ENCODE peak calls at places on chromosomes 4 and X, in six cellular contexts. R is stomach, J is uterus, A is left ventricle myocardium inferior, Z is spleen, S is tibial artery. F is an unnamed sample. For H3K4me1, the result is how much of the 10 kb centered on the place peaks cover.

GRCh38 chr4:158255727-158256324 is 45.5 kb downstream of the TMEM144 start:
- DNase-seq in S (no peak), R (no peak), A (no peak), J (no peak), Z (no peak), F (peak)

GRCh38 chrX:63746278-63746677 is 38.7 kb downstream of the ARHGEF9 start:
- DNase-seq in Z (no peak), S (no peak), J (no peak), A (no peak), R (no peak), F (no peak)

GRCh38 chr4:176478076-176478475 is 158.3 kb downstream of the SPCS3 start:
- DNase-seq in R (no peak), A (no peak), Z (no peak), J (no peak), S (no peak), F (no peak)

GRCh38 chrX:154056739-154057367 is 37.2 kb upstream of the IRAK1 start:
- DNase-seq in J (no peak), Z (no peak), R (no peak), A (no peak), S (no peak), F (no peak)

GRCh38 chrX:107324493-107325310 is 118.3 kb downstream of the DNAAF6 start:
- DNase-seq in R (no peak), J (no peak), A (no peak), S (peak), Z (peak), F (peak)

GRCh38 chrX:79130857-79131256 is 13.6 kb upstream of the GPR174 start:
- DNase-seq in A (no peak), Z (no peak), J (no peak), R (no peak), S (no peak), F (no peak)

GRCh38 chr4:39823193-39823592 is 125.3 kb downstream of the UBE2K start:
- DNase-seq in A (no peak), J (no peak), Z (no peak), R (no peak), S (no peak), F (peak)

GRCh38 chr4:98448923-98449322 is 187.7 kb downstream of the RAP1GDS1 start:
- DNase-seq in R (no peak), S (no peak), Z (peak), J (no peak), A (no peak), F (no peak)

GRCh38 chr4:3527914-3528876 is 4.0 kb downstream of the LRPAP1 start:
- DNase-seq in J (no peak), S (no peak), Z (peak), A (no peak), R (no peak), F (no peak)

GRCh38 chr4:150581206-150581605 is 745 bp upstream of the MAB21L2 start:
- DNase-seq in Z (no peak), R (no peak), S (no peak), J (no peak), A (no peak), F (no peak)
- H3K4me3 ChIP-seq in Z (no peak), R (no peak), S (no peak), J (no peak), A (peak), F (no peak)

GRCh38 chr4:161952382-161952781 is 211.4 kb downstream of the FSTL5 start:
- DNase-seq in R (no peak), J (no peak), A (no peak), Z (no peak), S (no peak), F (no peak)
- TF ChIP-seq CTCF in R (peak), J (no peak), A (no peak), Z (no peak), S (no peak), F (peak)

GRCh38 chrX:129544780-129545179 is 4.7 kb downstream of the OCRL start:
- DNase-seq in S (no peak), Z (no peak), J (no peak), R (no peak), A (no peak), F (no peak)
- H3K4me1 ChIP-seq in S (under half), Z (under half), J (under half), R (under half), A (under half), F (under half)

GRCh38 chr4:57850141-57850540 is 740.0 kb upstream of the IGFBP7 start:
- DNase-seq in S (no peak), J (no peak), R (no peak), A (no peak), Z (no peak), F (no peak)

GRCh38 chr4:57854748-57855147 is 744.6 kb upstream of the IGFBP7 start:
- DNase-seq in R (no peak), J (no peak), A (no peak), Z (no peak), S (no peak), F (no peak)
- H3K4me3 ChIP-seq in R (no peak), J (no peak), A (peak), Z (no peak), S (no peak), F (no peak)

GRCh38 chr4:87058272-87059073 is 123.7 kb downstream of the AFF1 start:
- DNase-seq in S (no peak), A (no peak), J (no peak), Z (no peak), R (no peak), F (no peak)
- TF ChIP-seq CTCF in S (peak), A (peak), J (no peak), Z (no peak), R (no peak), F (no peak)

DNA sequence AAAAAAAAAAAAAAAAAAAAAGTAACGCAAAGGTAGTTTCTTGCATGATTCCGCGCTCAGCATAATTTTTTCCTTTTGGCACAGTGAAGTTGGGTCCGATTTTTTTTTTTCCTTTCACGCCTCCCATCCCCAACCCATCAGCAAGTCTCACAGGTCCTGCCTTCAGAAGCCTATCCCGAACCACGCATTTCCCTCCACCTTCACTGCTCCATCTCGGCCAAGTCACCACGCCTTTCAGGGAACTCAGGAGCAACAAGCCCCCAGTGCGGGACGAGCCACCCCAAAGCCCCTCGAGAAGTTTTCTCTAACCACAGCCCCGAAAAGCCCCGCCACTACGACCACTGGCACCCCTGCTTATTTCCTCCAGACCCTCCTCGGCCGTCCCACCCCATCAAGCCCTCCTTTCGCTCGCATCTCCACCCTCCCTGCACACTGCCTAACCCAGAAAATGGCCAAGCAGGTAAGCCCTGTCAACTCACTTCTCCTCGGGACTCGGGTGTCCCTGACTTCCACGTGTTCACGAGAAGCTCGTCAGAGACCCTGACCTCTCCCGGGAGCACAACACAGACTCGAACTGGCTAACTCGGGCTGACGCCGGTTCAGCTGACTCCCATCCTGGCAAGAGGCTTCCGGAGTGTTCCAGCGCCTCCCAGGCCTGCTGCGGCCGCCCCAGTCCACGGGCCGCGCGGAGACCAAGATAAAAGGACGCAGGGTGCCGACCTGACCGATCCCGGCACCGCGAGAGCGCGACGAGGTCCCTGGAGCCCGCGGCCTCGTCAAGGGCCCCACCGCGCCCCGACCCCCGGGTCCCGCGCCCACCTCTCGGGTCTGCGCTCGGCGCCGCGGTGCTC is 839 bp downstream of the SLBP start:
- DNase-seq in J (peak), S (peak), R (peak), A (peak), Z (no peak), F (peak)
- H3K4me1 ChIP-seq in J (under half), S (under half), R (half or more), A (half or more), Z (half or more), F (under half)

DNA sequence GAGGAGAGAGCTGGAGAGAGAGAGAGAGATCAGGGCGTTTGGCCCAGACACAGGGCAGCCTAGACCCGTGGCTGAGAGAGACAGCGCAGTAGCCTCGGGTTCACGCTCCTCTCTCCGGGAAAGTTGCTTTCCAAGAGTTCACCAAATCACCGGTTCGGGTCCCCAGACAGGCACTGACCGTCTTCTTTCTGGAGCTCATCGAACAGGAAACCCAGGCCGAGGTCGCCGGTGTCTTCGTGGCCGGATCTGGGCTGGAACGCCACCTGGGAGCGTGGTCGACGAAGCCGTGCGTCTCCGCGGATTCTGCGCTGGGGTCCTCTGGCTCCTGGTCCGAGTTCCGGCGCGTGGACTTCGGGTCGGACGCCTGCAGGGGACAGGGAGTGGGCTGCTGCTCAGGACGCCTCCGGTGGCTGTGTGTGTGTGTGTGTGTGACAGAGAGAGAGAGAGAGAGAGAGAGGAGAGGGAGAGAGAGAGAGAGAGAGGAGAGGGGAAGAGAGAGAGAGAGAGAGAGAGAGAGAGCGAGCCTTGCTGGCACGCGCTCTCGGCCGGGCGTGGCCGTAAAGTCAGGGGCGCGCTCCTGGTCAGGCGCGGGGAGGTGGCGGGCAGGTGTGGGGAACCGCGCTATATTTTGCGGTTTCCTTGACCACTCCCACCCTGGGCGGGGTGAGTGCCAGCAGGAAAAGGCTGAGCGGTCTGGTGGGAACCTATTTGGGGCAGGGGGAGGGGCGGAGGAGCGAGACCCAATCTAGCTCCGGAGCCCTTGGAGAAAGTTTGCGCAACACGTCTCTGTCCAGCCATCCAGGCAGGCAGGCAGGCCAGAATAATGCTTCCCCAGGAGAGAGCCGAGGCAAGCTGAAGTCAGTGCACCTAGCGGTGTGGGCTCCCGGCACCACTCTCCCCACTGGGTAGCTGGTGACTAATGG is 62.1 kb downstream of the RHOXF2B start:
- DNase-seq in A (no peak), R (no peak), S (no peak), Z (no peak), J (no peak), F (no peak)
- H3K4me3 ChIP-seq in A (peak), R (peak), S (peak), Z (peak), J (no peak), F (no peak)

DNA sequence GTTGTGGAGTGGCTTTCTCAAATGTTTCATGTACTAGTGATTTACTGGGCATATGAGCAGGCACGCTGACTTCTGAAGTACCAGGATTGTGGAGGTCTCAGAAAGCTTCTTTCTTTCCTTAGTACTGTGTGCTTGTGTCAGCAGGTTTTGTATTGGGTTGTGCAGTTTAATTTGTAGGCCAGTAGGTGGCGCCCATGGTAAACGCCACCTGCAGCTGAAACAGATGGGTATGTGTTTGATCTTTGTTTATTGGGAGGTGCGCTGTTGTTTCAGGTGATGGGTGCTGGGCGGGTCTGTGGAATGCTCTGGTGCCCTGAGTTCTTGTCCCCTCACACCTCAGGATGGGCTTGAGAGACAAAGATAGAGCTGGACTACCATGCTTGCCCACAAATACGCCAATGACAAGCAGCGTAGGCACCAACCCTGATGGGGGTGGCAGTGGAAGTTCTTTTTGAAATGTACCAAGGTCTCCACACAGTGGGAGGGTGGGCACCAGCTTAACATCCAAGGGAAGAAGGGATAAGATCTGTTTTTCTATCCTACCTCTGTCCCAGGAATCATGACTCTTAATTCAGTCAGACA is 141.5 kb downstream of the RPS6KA6 start:
- DNase-seq in J (no peak), Z (no peak), A (no peak), R (peak), S (no peak), F (peak)
- TF ChIP-seq CTCF in J (peak), Z (no peak), A (peak), R (peak), S (peak), F (peak)

GRCh38 chr4:76203541-76203940 is 10.1 kb downstream of the SCARB2 start:
- DNase-seq in R (no peak), S (no peak), J (no peak), Z (no peak), A (no peak), F (no peak)

GRCh38 chr4:76204936-76205335 is 8.7 kb downstream of the SCARB2 start:
- DNase-seq in R (no peak), S (no peak), J (no peak), Z (no peak), A (no peak), F (no peak)

GRCh38 chr4:76208005-76208765 is 5.4 kb downstream of the SCARB2 start:
- DNase-seq in A (peak), J (peak), R (peak), Z (peak), S (peak), F (peak)

GRCh38 chr4:76209876-76210275 is 3.7 kb downstream of the SCARB2 start:
- DNase-seq in Z (no peak), S (no peak), R (no peak), J (no peak), A (no peak), F (no peak)

DNA sequence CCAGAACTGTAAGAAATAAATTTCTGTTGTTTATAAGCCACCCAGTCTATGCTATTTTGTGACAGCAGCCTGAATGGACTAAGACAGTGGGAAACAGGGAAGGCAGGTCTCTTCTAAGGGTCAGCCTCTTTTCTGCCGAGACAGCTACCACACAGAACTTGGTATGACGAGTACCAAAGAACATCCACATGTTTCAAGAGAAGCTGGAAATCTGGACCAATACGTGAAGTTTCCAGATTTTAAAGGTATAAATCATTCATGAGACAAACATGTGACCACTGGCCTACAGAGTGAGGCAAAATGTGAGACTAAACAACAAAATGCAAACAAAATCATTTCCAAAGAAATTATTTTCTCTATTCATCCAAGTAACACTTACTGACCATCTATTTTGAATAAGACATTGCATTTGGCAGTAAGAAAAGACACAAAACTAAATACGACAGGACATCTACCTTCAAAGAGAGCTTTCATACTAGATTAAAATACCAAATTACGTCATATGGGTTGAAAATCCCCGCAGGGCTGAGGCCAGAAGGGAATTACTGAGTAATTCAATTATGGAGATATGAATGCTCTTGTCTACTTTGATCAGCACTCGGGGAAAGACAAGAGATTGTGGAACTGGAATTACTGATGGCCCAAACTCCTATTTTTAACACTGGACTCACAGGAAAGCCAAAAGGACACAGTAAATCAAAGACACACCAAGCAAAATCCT is 7.2 kb downstream of the SCARB2 start:
- DNase-seq in Z (no peak), S (no peak), A (no peak), R (no peak), J (peak), F (peak)
- H3K4me1 ChIP-seq in Z (half or more), S (under half), A (half or more), R (half or more), J (under half), F (under half)